ENCODE peak calls at places on chromosomes 7 and 10, in ten cellular contexts. V, G, R, Z, K, S, L, D, M and U are unnamed samples.

GRCh38 chr7:100897111-100897608 is 1.5 kb upstream of the ACHE start:
- DNase-seq in M (no peak), K (no peak), G (no peak), L (peak; percentile 93), Z (peak; percentile 44), S (no peak), D (no peak), V (peak; percentile 33), R (no peak), U (peak; percentile 80)

GRCh38 chr7:100819586-100819985 is 7.7 kb downstream of the EPHB4 start:
- DNase-seq in S (no peak), K (no peak), G (no peak), Z (no peak), V (no peak), M (no peak), R (no peak), D (no peak), L (peak; percentile 68), U (peak; percentile 62)

GRCh38 chr7:114087674-114088539 is 169.1 kb upstream of the PPP1R3A start:
- DNase-seq in R (no peak), V (no peak), S (no peak), D (no peak), K (no peak), M (no peak), Z (no peak), G (no peak), L (no peak), U (peak; percentile 49)

GRCh38 chr10:132667613-132668394 is 118.1 kb downstream of the NKX6-2 start:
- DNase-seq in R (peak; percentile 21), L (peak; percentile 24), G (no peak), S (no peak), Z (no peak), K (no peak), V (no peak), M (no peak), D (no peak), U (no peak)

GRCh38 chr7:9125246-9125645 is 691.8 kb downstream of the NXPH1 start:
- DNase-seq in V (no peak), Z (no peak), M (no peak), K (no peak), D (no peak), G (no peak), S (no peak), L (no peak), R (no peak), U (no peak)

GRCh38 chr10:133324198-133324792 is 12.4 kb downstream of the CALY start:
- DNase-seq in Z (peak; percentile 52), G (peak; percentile 38), K (no peak), V (peak; percentile 46), L (peak; percentile 79), D (no peak), M (peak; percentile 62), R (peak; percentile 69), S (no peak), U (peak; percentile 94)

GRCh38 chr7:157837561-157837960 is 500.8 kb downstream of the DNAJB6 start:
- DNase-seq in D (no peak), K (no peak), M (no peak), V (no peak), L (no peak), Z (no peak), R (no peak), G (no peak), S (no peak), U (no peak)

GRCh38 chr7:22876986-22877729 is 54.5 kb upstream of the TOMM7 start:
- DNase-seq in S (no peak), D (no peak), L (no peak), G (no peak), M (no peak), R (no peak), K (no peak), Z (no peak), V (no peak), U (no peak)

GRCh38 chr10:6678211-6678803 is 98.2 kb upstream of the PRKCQ start:
- DNase-seq in R (peak; percentile 44), L (no peak), S (no peak), M (no peak), K (no peak), V (peak; percentile 53), G (peak; percentile 40), Z (peak; percentile 37), D (peak; percentile 50), U (peak; percentile 41)

GRCh38 chr7:44980393-44981034 is 1.7 kb upstream of the MYO1G start:
- DNase-seq in G (no peak), L (no peak), R (no peak), K (peak; percentile 46), D (no peak), Z (no peak), V (peak; percentile 62), M (no peak), S (no peak), U (peak; percentile 21)

GRCh38 chr10:123521556-123521955 is 144.6 kb upstream of the GPR26 start:
- DNase-seq in K (no peak), M (peak; percentile 1), L (no peak), G (no peak), V (no peak), Z (no peak), S (no peak), D (no peak), R (no peak), U (no peak)

GRCh38 chr10:14661818-14662217 is 112.9 kb downstream of the FAM107B start:
- DNase-seq in M (no peak), D (no peak), G (no peak), R (no peak), L (no peak), K (no peak), Z (no peak), S (no peak), V (no peak), U (no peak)

GRCh38 chr10:14660872-14661271 is 113.8 kb downstream of the FAM107B start:
- DNase-seq in M (no peak), S (no peak), Z (no peak), G (no peak), D (no peak), K (no peak), V (no peak), L (no peak), R (no peak), U (no peak)

GRCh38 chr10:14659626-14660196 is 115.0 kb downstream of the FAM107B start:
- DNase-seq in V (peak; percentile 40), Z (no peak), D (no peak), M (no peak), G (no peak), K (no peak), R (no peak), L (no peak), S (no peak), U (no peak)

GRCh38 chr10:14656052-14656451 is 118.6 kb downstream of the FAM107B start:
- DNase-seq in V (no peak), L (no peak), R (no peak), K (no peak), Z (no peak), G (no peak), M (no peak), S (no peak), D (no peak), U (no peak)

DNA sequence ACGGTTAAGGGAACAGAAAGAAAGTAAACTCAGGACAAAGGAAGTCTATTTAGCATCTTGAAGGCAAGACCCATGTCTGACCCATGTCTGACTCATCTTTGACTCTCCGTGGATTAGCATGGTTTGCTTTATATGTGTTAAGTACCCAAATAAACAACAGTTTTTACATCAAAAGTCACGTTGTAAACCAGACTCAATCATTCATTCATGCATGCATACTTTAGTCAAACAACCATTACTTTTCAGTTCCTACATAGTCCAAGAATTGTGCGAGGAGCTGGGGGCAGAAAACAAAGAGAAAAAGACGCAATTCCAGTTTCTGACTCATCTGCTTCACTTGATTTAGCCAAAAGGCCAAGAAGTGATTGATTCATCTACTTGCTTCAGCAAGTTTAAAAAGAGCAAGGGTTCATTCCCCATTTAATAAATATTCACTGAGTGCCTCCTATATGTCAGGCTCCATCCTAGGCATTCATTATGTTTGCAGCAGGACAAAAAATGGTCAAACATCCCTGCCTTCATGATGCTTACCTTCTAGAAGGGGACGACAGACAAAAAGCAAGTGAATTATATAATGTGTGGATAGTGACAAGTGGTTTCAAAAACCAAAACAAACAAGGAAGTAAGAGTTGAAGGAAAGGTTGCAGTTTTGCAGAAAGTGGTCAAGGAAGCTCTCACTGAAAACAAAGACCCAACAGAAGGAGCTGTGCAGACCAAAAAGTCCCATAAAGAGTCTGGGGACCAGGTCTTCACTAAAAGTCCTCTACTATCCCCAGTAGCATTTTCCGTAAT is 116.2 kb downstream of the FAM107B start:
- DNase-seq in S (peak; percentile 25), G (no peak), Z (no peak), D (no peak), M (no peak), L (no peak), K (no peak), R (peak; percentile 67), V (no peak), U (no peak)
- H3K4me3 ChIP-seq in S (no peak overlapping the region), G (no peak overlapping the region), Z (no peak overlapping the region), D (no peak overlapping the region), M (no peak overlapping the region), L (no peak overlapping the region), K (no peak overlapping the region), R (no peak overlapping the region), V (no peak overlapping the region), U (no peak overlapping the region)

GRCh38 chr7:24932815-24933214 is 47.2 kb downstream of the OSBPL3 start:
- DNase-seq in V (no peak), K (no peak), G (no peak), S (no peak), D (no peak), R (no peak), M (no peak), L (no peak), Z (no peak), U (no peak)
- H3K4me3 ChIP-seq in V (no peak overlapping the region), K (no peak overlapping the region), G (no peak overlapping the region), S (no peak overlapping the region), D (no peak overlapping the region), R (no peak overlapping the region), M (no peak overlapping the region), L (no peak overlapping the region), Z (no peak overlapping the region), U (no peak overlapping the region)

GRCh38 chr10:79346388-79347225 is 662 bp upstream of the PPIF start:
- DNase-seq in V (no peak), R (no peak), L (no peak), K (no peak), S (no peak), Z (no peak), M (no peak), G (no peak), D (no peak), U (peak; percentile 84)
- H3K4me3 ChIP-seq in V (peak overlapping the region; percentile 56), R (no peak overlapping the region), L (no peak overlapping the region), K (peak overlapping the region; percentile 80), S (peak overlapping the region; percentile 91), Z (peak overlapping the region; percentile 91), M (peak overlapping the region; percentile 75), G (no peak overlapping the region), D (no peak overlapping the region), U (no peak overlapping the region)

DNA sequence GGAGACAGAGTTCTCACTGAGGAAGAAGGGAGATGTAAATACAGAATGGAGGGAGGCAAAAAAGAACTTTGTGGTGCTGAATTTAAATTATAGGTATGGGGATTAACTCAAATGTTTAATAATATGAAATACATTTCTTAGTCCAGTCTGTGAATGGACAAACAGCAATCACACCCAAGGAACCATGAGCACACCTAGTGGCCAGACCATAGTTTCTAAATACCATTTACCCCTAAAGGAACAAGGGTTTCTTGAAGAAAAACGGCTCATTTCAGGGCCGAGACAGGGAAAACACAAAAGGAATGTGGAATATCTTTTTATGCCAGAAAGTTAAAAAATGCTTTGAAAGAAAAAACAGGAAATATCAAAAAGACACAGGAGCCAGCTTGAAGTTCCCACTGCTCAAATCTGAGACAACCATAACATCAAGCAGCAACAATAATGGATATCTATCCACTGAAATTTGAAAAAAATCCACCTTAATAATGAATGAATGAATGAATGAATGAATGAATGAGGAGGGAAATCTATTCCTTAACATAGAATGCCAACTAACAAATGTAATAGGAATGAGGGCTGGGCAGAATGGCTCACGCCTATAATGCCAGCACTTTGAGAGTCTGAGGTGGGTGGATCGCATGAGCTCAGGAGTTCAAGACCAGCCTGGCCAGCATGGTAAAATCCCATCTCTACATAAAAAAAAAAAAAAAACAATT is 8.6 kb downstream of the IPMK start:
- DNase-seq in V (no peak), S (no peak), K (no peak), R (no peak), G (no peak), D (no peak), L (no peak), M (no peak), Z (no peak), U (no peak)
- H3K4me3 ChIP-seq in V (no peak overlapping the region), S (no peak overlapping the region), K (no peak overlapping the region), R (no peak overlapping the region), G (no peak overlapping the region), D (no peak overlapping the region), L (no peak overlapping the region), M (no peak overlapping the region), Z (no peak overlapping the region), U (no peak overlapping the region)